ENCODE peak calls at places on chromosome 14, in six cellular contexts. I, S, T, B, P and G are unnamed samples.

GRCh38 chr14:75198291-75198933 is 22.0 kb upstream of the TMED10 start:
- DNase-seq in I (no peak), S (peak), T (peak), B (no peak), P (no peak), G (peak)

GRCh38 chr14:93326196-93326595 is 6.6 kb downstream of the BTBD7 start:
- DNase-seq in I (peak), S (no peak), T (no peak), B (no peak), P (no peak), G (no peak)

GRCh38 chr14:53925201-53925766 is 31.3 kb downstream of the BMP4 start:
- DNase-seq in I (no peak), S (no peak), T (no peak), B (no peak), P (peak), G (no peak)

GRCh38 chr14:57182760-57183503 is 85.8 kb downstream of the EXOC5 start:
- DNase-seq in I (peak), S (no peak), T (no peak), B (no peak), P (peak), G (no peak)

GRCh38 chr14:93430319-93430801 is 379 bp upstream of the UNC79 start:
- DNase-seq in I (no peak), S (no peak), T (no peak), B (no peak), P (no peak), G (no peak)

GRCh38 chr14:63551338-63551737 is 8.2 kb upstream of the PPP2R5E start:
- DNase-seq in I (peak), S (no peak), T (no peak), B (no peak), P (no peak), G (no peak)

GRCh38 chr14:87566986-87567385 is 426.0 kb downstream of the GALC start:
- DNase-seq in I (no peak), S (no peak), T (no peak), B (no peak), P (no peak), G (no peak)

GRCh38 chr14:96299441-96299840 is 43.4 kb downstream of the BDKRB1 start:
- DNase-seq in I (no peak), S (no peak), T (no peak), B (no peak), P (no peak), G (no peak)

GRCh38 chr14:35725934-35726333 is 83.2 kb downstream of the RALGAPA1 start:
- DNase-seq in I (no peak), S (no peak), T (no peak), B (no peak), P (no peak), G (no peak)

GRCh38 chr14:92848941-92849340 is 54.8 kb downstream of the GOLGA5 start:
- DNase-seq in I (no peak), S (no peak), T (no peak), B (no peak), P (no peak), G (no peak)

GRCh38 chr14:34254596-34254995 is 207.4 kb downstream of the SPTSSA start:
- DNase-seq in I (no peak), S (no peak), T (no peak), B (no peak), P (no peak), G (no peak)

GRCh38 chr14:93316716-93317115 is 16.1 kb downstream of the BTBD7 start:
- DNase-seq in I (no peak), S (no peak), T (no peak), B (no peak), P (no peak), G (no peak)

GRCh38 chr14:74065746-74066575 is 18.3 kb downstream of the ALDH6A1 start:
- DNase-seq in I (peak), S (no peak), T (no peak), B (no peak), P (peak), G (no peak)

GRCh38 chr14:95887351-95887750 is 10.7 kb downstream of the TUNAR start:
- DNase-seq in I (no peak), S (no peak), T (no peak), B (no peak), P (no peak), G (no peak)

GRCh38 chr14:99707420-99707819 is 23.3 kb downstream of the CYP46A1 start:
- DNase-seq in I (no peak), S (no peak), T (no peak), B (no peak), P (no peak), G (no peak)

GRCh38 chr14:22845821-22846625 is 9.6 kb downstream of the MMP14 start:
- DNase-seq in I (no peak), S (no peak), T (no peak), B (no peak), P (no peak), G (no peak)

GRCh38 chr14:56751471-56751870 is 58.8 kb downstream of the OTX2 start:
- DNase-seq in I (no peak), S (no peak), T (no peak), B (no peak), P (no peak), G (no peak)

GRCh38 chr14:61512026-61512425 is 183.3 kb upstream of the HIF1A start:
- DNase-seq in I (peak), S (no peak), T (no peak), B (no peak), P (peak), G (no peak)

GRCh38 chr14:42140831-42141279 is 534.2 kb downstream of the LRFN5 start:
- DNase-seq in I (peak), S (no peak), T (no peak), B (no peak), P (peak), G (no peak)

GRCh38 chr14:81525129-81525528 is 8.5 kb downstream of the SEL1L start:
- DNase-seq in I (no peak), S (no peak), T (no peak), B (no peak), P (no peak), G (no peak)

GRCh38 chr14:36583242-36584166 is 1.1 kb upstream of the NKX2-8 start:
- DNase-seq in I (no peak), S (no peak), T (no peak), B (no peak), P (no peak), G (no peak)